ENCODE peak calls at places on chromosomes 3 and 15, in five cellular contexts. Q is A549, D is GM12878, I is HepG2, T is K562. A is an unnamed sample.

GRCh38 chr3:72872183-72872582 is 15.7 kb upstream of the GXYLT2 start:
- DNase-seq in D (no peak), I (no peak), Q (no peak), T (no peak), A (peak; percentile 55)

GRCh38 chr3:3178498-3179328 is 778 bp downstream of the CRBN start:
- DNase-seq in T (no peak), D (no peak), I (no peak), Q (no peak), A (no peak)

GRCh38 chr3:140188285-140188684 is 253.3 kb downstream of the CLSTN2 start:
- DNase-seq in D (no peak), I (no peak), Q (no peak), T (no peak), A (no peak)

GRCh38 chr3:188807002-188807401 is 364.8 kb upstream of the TPRG1 start:
- DNase-seq in D (no peak), Q (peak; percentile 30), I (no peak), T (no peak), A (peak; percentile 23)

GRCh38 chr3:58008140-58009025 is at the start of gene FLNB:
- DNase-seq in D (no peak), Q (peak; percentile 79), T (peak; percentile 95), I (peak; percentile 45), A (peak; percentile 54)

GRCh38 chr15:43440721-43441281 is 52.2 kb downstream of the TP53BP1 start:
- DNase-seq in Q (peak; percentile 89), T (peak; percentile 55), I (peak; percentile 84), D (peak; percentile 12), A (peak; percentile 99)

GRCh38 chr15:85382942-85383341 is 2.5 kb downstream of the AKAP13 start:
- DNase-seq in I (no peak), D (no peak), Q (no peak), T (no peak), A (no peak)

GRCh38 chr3:169146112-169146665 is 517.3 kb downstream of the MECOM start:
- DNase-seq in T (peak; percentile 51), D (no peak), Q (no peak), I (no peak), A (peak; percentile 64)

GRCh38 chr15:47384316-47384715 is 333.0 kb upstream of the SEMA6D start:
- DNase-seq in T (no peak), D (no peak), Q (peak; percentile 0), I (no peak), A (peak; percentile 96)

GRCh38 chr15:69910511-69910910 is 187.2 kb downstream of the TLE3 start:
- DNase-seq in T (no peak), Q (no peak), D (no peak), I (no peak), A (no peak)

GRCh38 chr3:116067275-116067674 is 378.0 kb downstream of the LSAMP start:
- DNase-seq in I (no peak), D (no peak), Q (no peak), T (no peak), A (no peak)

GRCh38 chr3:111924283-111924682 is 54.5 kb upstream of the ABHD10 start:
- DNase-seq in T (no peak), Q (no peak), I (no peak), D (no peak), A (no peak)

GRCh38 chr3:161325059-161325458 is 46.3 kb downstream of the SPTSSB start:
- DNase-seq in I (no peak), Q (no peak), D (no peak), T (no peak), A (no peak)

GRCh38 chr3:124995460-124995994 is 60.3 kb downstream of the HEG1 start:
- DNase-seq in I (peak; percentile 49), D (peak; percentile 20), Q (peak; percentile 58), T (peak; percentile 13), A (peak; percentile 48)

GRCh38 chr3:53030864-53031445 is 14.9 kb downstream of the SFMBT1 start:
- DNase-seq in I (no peak), D (no peak), Q (no peak), T (no peak), A (no peak)

GRCh38 chr15:41577863-41578735 is 19.1 kb downstream of the TYRO3 start:
- DNase-seq in I (no peak), Q (no peak), T (no peak), D (no peak), A (no peak)

GRCh38 chr3:113113361-113113760 is 98.0 kb upstream of the BOC start:
- DNase-seq in I (no peak), T (no peak), Q (no peak), D (no peak), A (no peak)

GRCh38 chr15:63531586-63531985 is 27.2 kb downstream of the USP3 start:
- DNase-seq in Q (no peak), D (no peak), I (no peak), T (peak; percentile 45), A (no peak)
- TF ChIP-seq RFX5 in Q (no peak), D (no peak), I (no peak), T (no peak), A (no peak)

DNA sequence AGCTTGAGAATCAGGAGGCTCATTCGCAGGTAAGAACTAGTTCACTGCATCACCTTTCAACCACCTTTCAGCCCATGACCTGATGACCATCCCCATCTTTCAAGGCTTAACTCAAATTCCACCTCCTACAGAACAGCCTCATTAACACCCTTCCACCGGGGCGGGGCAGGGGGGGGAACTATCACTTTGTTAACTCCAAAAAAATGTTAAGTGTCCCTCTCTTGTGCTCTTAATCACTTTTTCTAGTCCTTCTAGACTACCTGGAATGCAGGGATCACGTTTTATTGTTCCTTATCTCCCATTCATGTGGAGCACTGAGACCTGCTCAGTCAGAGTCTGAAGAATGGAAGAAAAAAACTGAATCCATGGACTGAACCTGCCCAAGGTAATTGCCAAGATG is 51.8 kb downstream of the ATP13A4 start:
- DNase-seq in D (no peak), I (no peak), T (no peak), Q (no peak), A (no peak)
- TF ChIP-seq BHLHE40 in D (no peak), I (no peak), T (no peak), Q (no peak), A (no peak)

DNA sequence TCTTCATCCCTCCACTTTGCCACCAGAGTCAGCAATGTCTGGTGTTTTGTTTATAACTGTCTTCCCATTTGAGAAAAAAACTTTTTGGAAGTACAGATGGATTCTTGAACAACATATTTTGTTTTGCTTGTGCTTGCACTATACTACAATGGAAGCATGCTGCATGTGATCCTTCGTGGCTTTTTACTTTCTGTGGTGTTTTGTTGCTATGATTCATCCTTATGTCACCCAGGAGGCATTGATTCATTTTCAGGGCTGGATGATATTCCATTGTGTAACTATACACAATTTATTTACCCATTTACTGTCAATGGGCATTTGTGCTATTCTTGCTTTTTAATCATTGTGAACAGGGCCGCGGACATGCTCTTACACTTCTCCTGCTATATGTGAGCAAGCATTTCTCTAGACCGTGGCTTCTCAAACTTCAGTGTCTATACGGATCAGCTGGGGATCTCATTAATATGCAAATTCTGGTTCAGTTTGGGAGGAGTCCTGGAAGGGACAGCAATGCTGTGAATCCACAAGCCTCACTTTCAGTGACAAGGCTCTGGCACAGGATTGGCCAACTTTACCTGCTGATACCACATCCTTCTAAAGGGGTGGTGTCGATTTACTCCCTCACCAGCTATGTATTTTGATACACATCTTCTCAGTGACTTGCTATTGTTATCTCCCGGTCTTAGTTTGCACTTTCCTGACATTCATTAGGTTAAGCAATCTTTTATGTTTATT is 65.9 kb downstream of the POLR2M start:
- DNase-seq in D (no peak), T (no peak), Q (no peak), I (no peak), A (peak; percentile 17)
- TF ChIP-seq RFX5 in D (no peak), T (no peak), Q (no peak), I (no peak), A (no peak)

GRCh38 chr3:15707779-15708178 is 90.0 kb downstream of the ANKRD28 start:
- DNase-seq in I (no peak), Q (no peak), D (no peak), T (no peak), A (no peak)

GRCh38 chr3:15711281-15711680 is 86.5 kb downstream of the ANKRD28 start:
- DNase-seq in I (no peak), T (no peak), Q (no peak), D (no peak), A (no peak)

GRCh38 chr3:15714448-15714847 is 83.3 kb downstream of the ANKRD28 start:
- DNase-seq in I (no peak), Q (no peak), D (no peak), T (no peak), A (no peak)

GRCh38 chr3:15713364-15713763 is 84.4 kb downstream of the ANKRD28 start:
- DNase-seq in D (no peak), T (no peak), Q (no peak), I (no peak), A (no peak)

GRCh38 chr3:15708882-15709677 is 88.7 kb downstream of the ANKRD28 start:
- DNase-seq in I (no peak), T (no peak), Q (no peak), D (no peak), A (peak; percentile 78)
- TF ChIP-seq BHLHE40 in I (no peak), T (no peak), Q (no peak), D (no peak), A (no peak)

DNA sequence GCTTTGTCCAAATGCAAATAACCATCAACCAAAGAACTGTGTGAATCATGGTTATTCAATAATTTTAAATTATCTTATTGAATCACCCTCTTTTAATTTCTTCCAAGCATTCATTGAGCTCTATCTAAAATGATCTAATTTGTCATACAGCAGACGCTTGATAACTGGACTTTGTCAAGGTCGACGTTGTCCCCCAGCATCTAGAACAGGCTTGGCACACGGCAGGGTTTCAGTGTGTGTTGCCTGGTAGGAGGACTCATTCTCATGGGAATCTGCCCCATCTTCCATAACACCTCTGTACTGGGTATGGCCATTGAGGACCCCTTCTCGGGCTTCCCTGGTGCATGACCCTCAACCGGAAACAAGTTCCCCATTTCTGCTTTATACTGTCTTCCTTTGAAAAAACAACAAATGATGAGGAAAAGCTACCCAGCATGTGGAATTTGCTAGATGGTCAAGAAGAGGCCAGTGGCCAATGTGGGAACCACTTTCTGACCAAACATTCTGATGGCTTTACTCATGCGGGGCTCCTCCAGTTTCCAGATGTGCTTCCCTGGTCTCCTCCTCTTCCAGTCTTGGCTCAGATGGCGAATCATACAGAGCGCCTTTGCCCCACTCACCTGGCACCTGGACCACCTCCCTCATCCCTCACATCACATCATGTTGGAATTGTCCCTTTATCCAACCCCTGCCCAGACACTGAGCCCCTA is 41.7 kb upstream of the SEC22A start:
- DNase-seq in D (no peak), T (no peak), Q (no peak), I (no peak), A (peak; percentile 62)
- TF ChIP-seq RFX5 in D (no peak), T (no peak), Q (no peak), I (no peak), A (no peak)

GRCh38 chr15:34987182-34987488 is 952 bp downstream of the ZNF770 start:
- DNase-seq in D (no peak), I (no peak), Q (no peak), T (peak; percentile 31), A (no peak)
- TF ChIP-seq BHLHE40 in D (no peak), I (no peak), Q (no peak), T (no peak), A (no peak)

GRCh38 chr15:37019479-37020433 is 80.6 kb downstream of the MEIS2 start:
- DNase-seq in T (no peak), Q (no peak), I (peak; percentile 83), D (no peak), A (peak; percentile 79)
- TF ChIP-seq RFX5 in T (no peak), Q (no peak), I (no peak), D (no peak), A (no peak)

A was measured in IMR-90.